ENCODE peak calls at places on chromosomes 1 and 21, in seven cellular contexts. I, H, U, C, X, T and K are unnamed samples.

GRCh38 chr1:179969962-179970361 is 15.4 kb downstream of the CEP350 start:
- DNase-seq in I (no peak), H (no peak), U (no peak), C (no peak), X (no peak), T (no peak), K (no peak)

GRCh38 chr1:88736633-88737248 is 52.7 kb downstream of the PKN2 start:
- DNase-seq in I (no peak), H (peak; percentile 23), U (peak; percentile 38), C (peak; percentile 71), X (peak; percentile 18), T (no peak), K (peak; percentile 63)

GRCh38 chr1:43235451-43236121 is 34.2 kb upstream of the TMEM125 start:
- DNase-seq in I (no peak), H (no peak), U (no peak), C (no peak), X (no peak), T (no peak), K (peak; percentile 57)

GRCh38 chr21:27423073-27423472 is 456.2 kb upstream of the ADAMTS5 start:
- DNase-seq in I (no peak), H (no peak), U (no peak), C (no peak), X (no peak), T (no peak), K (no peak)

GRCh38 chr1:166174108-166174507 is 7.3 kb upstream of the FAM78B start:
- DNase-seq in I (peak; percentile 33), H (no peak), U (no peak), C (no peak), X (no peak), T (no peak), K (no peak)

GRCh38 chr1:93021539-93022134 is 57.4 kb upstream of the MTF2 start:
- DNase-seq in I (peak; percentile 54), H (peak; percentile 42), U (peak; percentile 42), C (no peak), X (peak; percentile 65), T (no peak), K (peak; percentile 14)

GRCh38 chr1:12296623-12297022 is 66.8 kb downstream of the VPS13D start:
- DNase-seq in I (no peak), H (no peak), U (no peak), C (no peak), X (no peak), T (peak; percentile 34), K (no peak)

GRCh38 chr1:154935749-154936415 is 637 bp downstream of the PMVK start:
- DNase-seq in I (no peak), H (no peak), U (no peak), C (no peak), X (no peak), T (no peak), K (no peak)

DNA sequence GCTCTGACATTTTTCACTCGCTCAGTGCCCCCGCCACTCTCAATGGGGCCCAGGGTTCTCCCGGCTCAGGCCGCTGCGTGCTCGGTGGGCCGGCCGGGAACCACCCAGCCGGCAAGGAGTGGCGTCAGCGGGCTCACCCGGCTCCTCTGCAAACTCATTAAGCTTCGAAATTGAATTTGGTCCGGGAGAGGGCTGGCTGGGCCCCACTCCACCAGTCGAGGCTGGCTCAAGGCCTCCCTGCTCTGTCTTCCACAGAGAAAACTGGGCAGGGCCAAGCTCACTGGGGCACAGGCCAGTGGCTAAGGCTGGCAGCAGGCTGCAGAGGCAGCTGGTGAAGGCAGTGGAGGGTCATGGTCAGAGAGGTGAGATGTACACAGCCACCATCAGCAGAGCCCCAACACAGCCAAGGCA is 93.4 kb downstream of the PAX7 start:
- DNase-seq in I (peak; percentile 79), H (no peak), U (no peak), C (peak; percentile 55), X (no peak), T (no peak), K (no peak)
- TF ChIP-seq JUND in I (no peak), H (no peak), U (no peak), C (no peak), X (no peak), T (no peak), K (no peak)

GRCh38 chr1:2384941-2385481 is 6.3 kb downstream of the MORN1 start:
- DNase-seq in I (peak; percentile 55), H (no peak), U (no peak), C (no peak), X (peak; percentile 50), T (no peak), K (no peak)
- TF ChIP-seq JUND in I (no peak), H (no peak), U (no peak), C (no peak), X (no peak), T (no peak), K (no peak)

DNA sequence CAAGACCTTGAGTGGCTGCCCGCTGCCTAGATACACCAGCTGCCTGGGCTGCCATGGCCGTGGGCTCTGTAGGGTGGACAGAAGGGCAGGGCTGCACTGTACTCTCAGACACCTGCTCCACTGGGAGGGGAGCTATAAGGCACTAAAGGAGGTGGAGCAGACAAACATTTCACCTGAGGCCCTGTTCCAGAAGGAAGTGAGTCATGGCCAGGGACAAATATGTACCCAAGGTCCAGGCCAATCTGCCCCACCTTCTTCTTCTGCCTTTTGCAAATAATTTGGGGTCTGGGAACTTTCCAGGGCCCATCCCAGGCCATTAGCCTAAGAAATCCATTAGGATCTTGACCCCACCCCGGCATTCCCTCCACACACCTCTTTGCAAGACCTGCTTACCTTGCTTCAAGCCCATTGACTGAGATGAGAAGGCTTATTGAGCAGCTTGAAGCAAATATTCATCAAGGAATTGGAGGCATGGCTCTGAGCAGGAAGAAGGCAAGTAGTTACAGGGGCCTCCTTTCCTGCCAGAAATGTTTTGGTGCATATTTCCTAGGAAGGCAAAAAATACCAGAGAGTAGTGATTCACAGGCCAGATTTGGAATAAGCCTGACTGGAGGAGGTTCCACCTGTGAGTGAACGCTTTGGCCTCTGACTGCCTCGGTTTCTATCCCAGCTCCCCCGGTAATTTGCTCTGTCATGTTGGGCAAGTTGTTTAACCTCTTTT is at the start of gene CAPN8:
- DNase-seq in I (no peak), H (peak; percentile 10), U (no peak), C (no peak), X (no peak), T (no peak), K (peak; percentile 60)
- TF ChIP-seq JUND in I (no peak), H (no peak), U (no peak), C (no peak), X (no peak), T (no peak), K (no peak)

GRCh38 chr1:234864116-234864515 is 254.1 kb upstream of the IRF2BP2 start:
- DNase-seq in I (no peak), H (no peak), U (no peak), C (no peak), X (no peak), T (no peak), K (no peak)

GRCh38 chr1:234861761-234862160 is 251.8 kb upstream of the IRF2BP2 start:
- DNase-seq in I (no peak), H (no peak), U (no peak), C (no peak), X (no peak), T (no peak), K (no peak)

GRCh38 chr1:234862360-234862943 is 252.5 kb upstream of the IRF2BP2 start:
- DNase-seq in I (no peak), H (no peak), U (peak; percentile 70), C (no peak), X (no peak), T (no peak), K (no peak)

GRCh38 chr1:234863596-234863995 is 253.6 kb upstream of the IRF2BP2 start:
- DNase-seq in I (no peak), H (no peak), U (no peak), C (no peak), X (no peak), T (no peak), K (no peak)

GRCh38 chr1:234862944-234863515 is 253.1 kb upstream of the IRF2BP2 start:
- DNase-seq in I (no peak), H (no peak), U (peak; percentile 65), C (no peak), X (no peak), T (no peak), K (no peak)
- TF ChIP-seq JUND in I (no peak), H (no peak), U (no peak), C (no peak), X (no peak), T (no peak), K (no peak)

DNA sequence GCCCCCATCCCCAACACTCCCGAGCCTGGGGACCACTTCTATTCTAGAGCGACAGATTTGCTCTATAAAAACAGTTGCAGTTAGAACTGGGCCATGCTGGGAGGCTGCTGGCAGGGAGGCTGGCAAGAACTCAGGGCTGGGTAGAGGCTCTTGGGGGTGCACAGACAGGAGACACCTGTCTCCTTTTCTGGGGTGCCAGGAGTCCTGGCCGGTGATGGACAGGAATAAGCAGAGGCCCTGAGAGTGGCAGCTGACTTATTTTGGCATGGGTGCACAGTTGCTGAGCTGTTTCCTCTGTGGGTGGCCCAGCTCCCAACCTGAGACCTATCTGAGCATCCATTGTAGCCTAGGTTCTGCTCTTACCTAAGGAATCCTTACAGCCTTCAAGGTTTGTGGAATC is 39.2 kb upstream of the TMPRSS2 start:
- DNase-seq in I (no peak), H (no peak), U (no peak), C (no peak), X (no peak), T (no peak), K (no peak)
- TF ChIP-seq JUND in I (no peak), H (no peak), U (no peak), C (no peak), X (no peak), T (no peak), K (no peak)

DNA sequence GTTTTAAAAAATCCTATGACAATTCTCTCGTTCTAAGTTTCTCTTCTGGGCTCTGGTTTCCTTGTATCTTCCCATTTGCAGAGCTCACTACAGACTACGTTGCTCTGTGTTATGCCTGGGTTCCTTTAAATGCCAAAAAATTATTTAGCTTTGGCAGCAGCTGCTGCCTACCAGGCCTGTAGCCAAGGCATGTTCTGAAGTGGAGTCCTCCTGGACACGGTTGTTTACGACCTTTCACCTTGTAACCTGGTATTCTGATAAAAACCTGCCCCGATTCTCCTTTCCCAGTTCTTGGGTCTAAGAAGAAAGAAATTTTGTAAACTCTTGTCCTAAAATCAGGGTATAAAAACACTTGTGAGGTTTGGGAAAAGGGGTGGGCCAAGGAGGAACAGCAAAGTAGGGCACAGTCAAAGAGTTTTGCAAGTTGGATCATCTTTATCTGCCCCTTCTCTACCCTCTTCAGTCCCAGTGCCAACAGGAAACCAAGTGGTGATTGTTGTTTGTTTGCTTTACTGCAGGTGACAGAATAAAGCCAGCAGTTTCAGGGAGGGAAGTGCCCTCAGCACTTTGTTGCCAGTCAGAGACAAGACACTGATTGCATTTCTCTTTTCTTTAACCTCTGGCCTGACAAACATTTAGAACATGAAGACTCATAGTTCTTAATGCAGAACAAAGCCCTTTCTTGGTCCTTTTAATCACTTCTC is 3.1 kb upstream of the TXNIP start:
- DNase-seq in I (no peak), H (no peak), U (no peak), C (no peak), X (no peak), T (no peak), K (no peak)
- TF ChIP-seq JUND in I (no peak), H (no peak), U (no peak), C (no peak), X (no peak), T (no peak), K (no peak)